ENCODE peak calls at places on chromosomes 2 and 18, in seven cellular contexts. N is activated B cell treated with CpG ODN at 0.5 μM for 24 hours, Y is lung, S is SK-N-SH, P is heart right ventricle, J is RWPE1, M is GM20000. W is an unnamed sample.

GRCh38 chr18:24972577-24972976 is 379.4 kb downstream of the ZNF521 start:
- DNase-seq in J (no peak), Y (no peak), M (no peak), N (no peak), S (no peak), P (no peak), W (no peak)

GRCh38 chr2:218517434-218518206 is 50.5 kb downstream of the USP37 start:
- DNase-seq in N (no peak), J (no peak), P (no peak), Y (no peak), S (no peak), M (peak), W (peak)

GRCh38 chr2:105052773-105053172 is 14.9 kb downstream of the MRPS9 start:
- DNase-seq in N (no peak), S (no peak), Y (no peak), P (peak), J (no peak), M (no peak), W (no peak)

GRCh38 chr2:9556121-9556869 is 665 bp upstream of the ADAM17 start:
- DNase-seq in N (no peak), S (no peak), J (peak), M (no peak), P (no peak), Y (no peak), W (no peak)

GRCh38 chr18:13808294-13809024 is 15.5 kb upstream of the MC5R start:
- DNase-seq in J (no peak), N (no peak), S (no peak), M (no peak), Y (no peak), P (no peak), W (no peak)

GRCh38 chr2:240585681-240586197 is 795 bp upstream of the CAPN10 start:
- DNase-seq in S (peak), M (no peak), Y (no peak), N (no peak), J (no peak), P (no peak), W (no peak)

GRCh38 chr2:18119883-18120282 is 241.4 kb downstream of the KCNS3 start:
- DNase-seq in J (no peak), N (no peak), M (no peak), S (no peak), Y (no peak), P (no peak), W (no peak)

GRCh38 chr2:235366847-235367246 is 127.0 kb upstream of the AGAP1 start:
- DNase-seq in J (no peak), N (no peak), S (no peak), M (no peak), P (no peak), Y (no peak), W (no peak)

GRCh38 chr18:32730620-32731021 is 42.2 kb downstream of the KLHL14 start:
- DNase-seq in Y (no peak), P (no peak), M (peak), J (peak), N (no peak), S (no peak), W (peak)

GRCh38 chr2:236769981-236770671 is 200.5 kb downstream of the ACKR3 start:
- DNase-seq in Y (no peak), S (no peak), J (peak), P (no peak), N (no peak), M (no peak), W (no peak)

GRCh38 chr2:218261424-218262273 is 834 bp downstream of the GPBAR1 start:
- DNase-seq in S (no peak), Y (no peak), P (no peak), N (no peak), J (no peak), M (no peak), W (no peak)

GRCh38 chr2:188986839-188987238 is 12.7 kb downstream of the COL3A1 start:
- DNase-seq in S (peak), M (no peak), Y (no peak), P (no peak), N (no peak), J (no peak), W (no peak)

GRCh38 chr2:215917953-215918620 is 95.3 kb downstream of the MREG start:
- DNase-seq in M (peak), S (no peak), N (no peak), P (no peak), Y (no peak), J (no peak), W (peak)

GRCh38 chr2:98110741-98111140 is 23.8 kb downstream of the VWA3B start:
- DNase-seq in Y (no peak), S (no peak), M (no peak), P (no peak), N (no peak), J (no peak), W (no peak)

GRCh38 chr2:98118161-98118560 is 31.2 kb downstream of the VWA3B start:
- DNase-seq in P (no peak), N (no peak), J (no peak), M (no peak), S (no peak), Y (no peak), W (no peak)

GRCh38 chr2:98118852-98119251 is 31.9 kb downstream of the VWA3B start:
- DNase-seq in Y (no peak), N (no peak), J (no peak), P (no peak), S (no peak), M (no peak), W (no peak)

GRCh38 chr2:98114643-98115355 is 27.8 kb downstream of the VWA3B start:
- DNase-seq in M (no peak), J (no peak), N (no peak), Y (no peak), S (no peak), P (no peak), W (no peak)
- TF ChIP-seq CTCF in M (no peak), J (no peak), N (no peak), Y (no peak), S (no peak), P (no peak), W (no peak)

GRCh38 chr2:117127680-117128079 is 686.8 kb upstream of the DDX18 start:
- DNase-seq in M (no peak), S (no peak), N (no peak), P (no peak), J (no peak), Y (no peak), W (no peak)
- TF ChIP-seq CTCF in M (no peak), S (no peak), N (no peak), P (no peak), J (no peak), Y (no peak), W (no peak)

GRCh38 chr18:3367491-3368091 is 82.4 kb upstream of the TGIF1 start:
- DNase-seq in Y (no peak), J (peak), P (no peak), M (no peak), N (no peak), S (no peak), W (no peak)
- TF ChIP-seq CTCF in Y (no peak), J (no peak), P (no peak), M (no peak), N (no peak), S (no peak), W (no peak)

GRCh38 chr18:39167990-39168389 is 1602.4 kb upstream of the CELF4 start:
- DNase-seq in P (no peak), Y (no peak), M (no peak), J (no peak), S (no peak), N (no peak), W (no peak)

GRCh38 chr18:39166776-39167175 is 1601.2 kb upstream of the CELF4 start:
- DNase-seq in Y (no peak), P (no peak), S (no peak), M (no peak), N (no peak), J (no peak), W (no peak)

GRCh38 chr18:39162013-39162412 is 1596.4 kb upstream of the CELF4 start:
- DNase-seq in J (no peak), S (no peak), N (no peak), Y (no peak), P (no peak), M (no peak), W (no peak)
- TF ChIP-seq CTCF in J (no peak), S (no peak), N (no peak), Y (no peak), P (no peak), M (no peak), W (no peak)

W was measured in GM10248.